ENCODE peak calls at places on chromosomes 2 and 18, in four cellular contexts. I is EL, X is pons, T is substantia nigra. J is an unnamed sample.
A peak's percentile ranks its signal among the peaks of the same experiment; 100 is the strongest.

GRCh38 chr18:5603153-5603552 is 59.4 kb upstream of the EPB41L3 start:
- DNase-seq in I (no peak), T (no peak), X (no peak), J (no peak)

GRCh38 chr2:96507957-96508520 is 2.9 kb upstream of the NEURL3 start:
- DNase-seq in I (peak; percentile 58), X (no peak), T (peak; percentile 63), J (peak; percentile 60)

GRCh38 chr2:235042576-235043515 is 91.0 kb downstream of the SH3BP4 start:
- DNase-seq in I (no peak), X (no peak), T (no peak), J (no peak)

GRCh38 chr18:36265035-36265434 is 32.5 kb upstream of the FHOD3 start:
- DNase-seq in X (peak; percentile 7), I (no peak), T (no peak), J (no peak)

GRCh38 chr2:149648282-149649030 is 60.9 kb upstream of the MMADHC start:
- DNase-seq in I (peak; percentile 98), T (no peak), X (no peak), J (peak; percentile 99)

GRCh38 chr2:12456293-12457151 is 260.2 kb upstream of the TRIB2 start:
- DNase-seq in T (peak; percentile 7), X (peak; percentile 74), I (peak; percentile 95), J (peak; percentile 95)

GRCh38 chr2:195694553-195694952 is 37.5 kb downstream of the SLC39A10 start:
- DNase-seq in X (no peak), T (no peak), I (no peak), J (no peak)

GRCh38 chr2:149087751-149088150 is 49.3 kb downstream of the LYPD6B start:
- DNase-seq in T (no peak), I (peak; percentile 28), X (no peak), J (no peak)

GRCh38 chr2:71889991-71890684 is 257.5 kb downstream of the CYP26B1 start:
- DNase-seq in T (no peak), I (peak; percentile 80), X (no peak), J (peak; percentile 97)

J was measured in RPMI7951.